ENCODE peak calls at places on chromosome 4, in nine cellular contexts. Q, Y, L, V, B, M, N, E and R are unnamed samples.

GRCh38 chr4:69075061-69075792 is 21.0 kb upstream of the UGT2B7 start:
- DNase-seq in Q (peak; percentile 55), Y (no peak), L (no peak), V (no peak), B (no peak), M (no peak), N (no peak), E (no peak), R (no peak)

GRCh38 chr4:38306482-38307071 is 346.4 kb downstream of the PTTG2 start:
- DNase-seq in Q (no peak), Y (no peak), L (no peak), V (no peak), B (no peak), M (no peak), N (no peak), E (no peak), R (no peak)

GRCh38 chr4:124111922-124112321 is 600.6 kb downstream of the ANKRD50 start:
- DNase-seq in Q (peak; percentile 64), Y (no peak), L (no peak), V (peak; percentile 90), B (peak; percentile 27), M (peak; percentile 24), N (peak; percentile 48), E (no peak), R (peak; percentile 64)

GRCh38 chr4:36677122-36677521 is 395.7 kb downstream of the DTHD1 start:
- DNase-seq in Q (no peak), Y (no peak), L (no peak), V (no peak), B (no peak), M (no peak), N (no peak), E (no peak), R (no peak)

GRCh38 chr4:148749403-148749802 is 307.2 kb upstream of the NR3C2 start:
- DNase-seq in Q (no peak), Y (no peak), L (no peak), V (no peak), B (no peak), M (no peak), N (no peak), E (no peak), R (peak; percentile 50)

GRCh38 chr4:78644744-78645330 is 93.3 kb downstream of the ANXA3 start:
- DNase-seq in Q (peak; percentile 52), Y (peak; percentile 43), L (peak; percentile 29), V (peak; percentile 95), B (peak; percentile 62), M (no peak), N (no peak), E (peak; percentile 72), R (peak; percentile 35)

GRCh38 chr4:3524349-3524748 is 7.9 kb downstream of the LRPAP1 start:
- DNase-seq in Q (no peak), Y (peak; percentile 5), L (no peak), V (no peak), B (no peak), M (no peak), N (no peak), E (no peak), R (no peak)

GRCh38 chr4:109816082-109816442 is 500 bp downstream of the GAR1 start:
- DNase-seq in Q (no peak), Y (no peak), L (no peak), V (no peak), B (peak; percentile 18), M (no peak), N (no peak), E (no peak), R (no peak)

GRCh38 chr4:26807330-26807729 is 53.3 kb upstream of the STIM2 start:
- DNase-seq in Q (no peak), Y (no peak), L (no peak), V (no peak), B (no peak), M (no peak), N (no peak), E (no peak), R (no peak)

GRCh38 chr4:26288308-26288982 is 32.4 kb upstream of the RBPJ start:
- DNase-seq in Q (peak; percentile 81), Y (no peak), L (no peak), V (no peak), B (no peak), M (peak; percentile 32), N (no peak), E (peak; percentile 46), R (peak; percentile 90)